ENCODE peak calls at places on chromosomes 1 and 21, in six cellular contexts. One of them, this sample, is unnamed.

GRCh38 chr1:48228156-48228555 is 5.6 kb downstream of the SLC5A9 start:
- DNase-seq in NCI-H1105 treated with DMSO at 0.1 percent for 48 hours: no peak
- DNase-seq in iris pigment epithelial cell: no peak
- DNase-seq in posterior vena cava: no peak
- DNase-seq in neural progenitor cell: peak
- DNase-seq in head of caudate nucleus: no peak
- DNase-seq in this sample: peak

GRCh38 chr1:19476440-19477190 is 8.7 kb downstream of the CAPZB start:
- DNase-seq in NCI-H1105 treated with DMSO at 0.1 percent for 48 hours: no peak
- DNase-seq in iris pigment epithelial cell: peak
- DNase-seq in posterior vena cava: peak
- DNase-seq in neural progenitor cell: no peak
- DNase-seq in head of caudate nucleus: no peak
- DNase-seq in this sample: no peak

GRCh38 chr1:1779691-1780597 is 1.7 kb upstream of the NADK start:
- DNase-seq in NCI-H1105 treated with DMSO at 0.1 percent for 48 hours: no peak
- DNase-seq in iris pigment epithelial cell: peak
- DNase-seq in posterior vena cava: peak
- DNase-seq in neural progenitor cell: peak
- DNase-seq in head of caudate nucleus: peak
- DNase-seq in this sample: peak

GRCh38 chr1:67580671-67581403 is 104.2 kb upstream of the GADD45A start:
- DNase-seq in NCI-H1105 treated with DMSO at 0.1 percent for 48 hours: no peak
- DNase-seq in iris pigment epithelial cell: no peak
- DNase-seq in posterior vena cava: no peak
- DNase-seq in neural progenitor cell: no peak
- DNase-seq in head of caudate nucleus: no peak
- DNase-seq in this sample: no peak

GRCh38 chr1:107626075-107626796 is 338.7 kb downstream of the VAV3 start:
- DNase-seq in NCI-H1105 treated with DMSO at 0.1 percent for 48 hours: no peak
- DNase-seq in iris pigment epithelial cell: no peak
- DNase-seq in posterior vena cava: no peak
- DNase-seq in neural progenitor cell: no peak
- DNase-seq in head of caudate nucleus: no peak
- DNase-seq in this sample: no peak

GRCh38 chr1:51690285-51690961 is 73.5 kb downstream of the OSBPL9 start:
- DNase-seq in NCI-H1105 treated with DMSO at 0.1 percent for 48 hours: no peak
- DNase-seq in iris pigment epithelial cell: peak
- DNase-seq in posterior vena cava: no peak
- DNase-seq in neural progenitor cell: no peak
- DNase-seq in head of caudate nucleus: no peak
- DNase-seq in this sample: no peak

GRCh38 chr1:180680558-180681144 is 48.8 kb downstream of the XPR1 start:
- DNase-seq in NCI-H1105 treated with DMSO at 0.1 percent for 48 hours: no peak
- DNase-seq in iris pigment epithelial cell: peak
- DNase-seq in posterior vena cava: no peak
- DNase-seq in neural progenitor cell: no peak
- DNase-seq in head of caudate nucleus: no peak
- DNase-seq in this sample: no peak

GRCh38 chr1:198220428-198220827 is 63.6 kb downstream of the NEK7 start:
- DNase-seq in NCI-H1105 treated with DMSO at 0.1 percent for 48 hours: no peak
- DNase-seq in iris pigment epithelial cell: peak
- DNase-seq in posterior vena cava: no peak
- DNase-seq in neural progenitor cell: no peak
- DNase-seq in head of caudate nucleus: no peak
- DNase-seq in this sample: no peak

GRCh38 chr1:52970149-52970548 is 43.1 kb downstream of the SCP2 start:
- DNase-seq in NCI-H1105 treated with DMSO at 0.1 percent for 48 hours: peak
- DNase-seq in iris pigment epithelial cell: peak
- DNase-seq in posterior vena cava: no peak
- DNase-seq in neural progenitor cell: peak
- DNase-seq in head of caudate nucleus: no peak
- DNase-seq in this sample: no peak

GRCh38 chr1:215749423-215749822 is 182.3 kb downstream of the KCTD3 start:
- DNase-seq in NCI-H1105 treated with DMSO at 0.1 percent for 48 hours: no peak
- DNase-seq in iris pigment epithelial cell: peak
- DNase-seq in posterior vena cava: no peak
- DNase-seq in neural progenitor cell: no peak
- DNase-seq in head of caudate nucleus: no peak
- DNase-seq in this sample: no peak

GRCh38 chr1:46646844-46647243 is 21.3 kb downstream of the ATPAF1 start:
- DNase-seq in NCI-H1105 treated with DMSO at 0.1 percent for 48 hours: no peak
- DNase-seq in iris pigment epithelial cell: no peak
- DNase-seq in posterior vena cava: no peak
- DNase-seq in neural progenitor cell: no peak
- DNase-seq in head of caudate nucleus: no peak
- DNase-seq in this sample: no peak

GRCh38 chr1:7669559-7670208 is 101.4 kb upstream of the VAMP3 start:
- DNase-seq in NCI-H1105 treated with DMSO at 0.1 percent for 48 hours: peak
- DNase-seq in iris pigment epithelial cell: peak
- DNase-seq in posterior vena cava: no peak
- DNase-seq in neural progenitor cell: peak
- DNase-seq in head of caudate nucleus: peak
- DNase-seq in this sample: peak

GRCh38 chr1:181354865-181355264 is 128.5 kb upstream of the CACNA1E start:
- DNase-seq in NCI-H1105 treated with DMSO at 0.1 percent for 48 hours: no peak
- DNase-seq in iris pigment epithelial cell: no peak
- DNase-seq in posterior vena cava: no peak
- DNase-seq in neural progenitor cell: no peak
- DNase-seq in head of caudate nucleus: no peak
- DNase-seq in this sample: no peak

GRCh38 chr1:34839526-34840305 is 19.8 kb downstream of the SMIM12 start:
- DNase-seq in NCI-H1105 treated with DMSO at 0.1 percent for 48 hours: no peak
- DNase-seq in iris pigment epithelial cell: no peak
- DNase-seq in posterior vena cava: no peak
- DNase-seq in neural progenitor cell: no peak
- DNase-seq in head of caudate nucleus: no peak
- DNase-seq in this sample: no peak

GRCh38 chr1:12434174-12434573 is 183.8 kb downstream of the DHRS3 start:
- DNase-seq in NCI-H1105 treated with DMSO at 0.1 percent for 48 hours: no peak
- DNase-seq in iris pigment epithelial cell: peak
- DNase-seq in posterior vena cava: no peak
- DNase-seq in neural progenitor cell: no peak
- DNase-seq in head of caudate nucleus: peak
- DNase-seq in this sample: no peak

GRCh38 chr21:38352536-38353219 is 95.9 kb downstream of the KCNJ15 start:
- DNase-seq in NCI-H1105 treated with DMSO at 0.1 percent for 48 hours: peak
- DNase-seq in iris pigment epithelial cell: peak
- DNase-seq in posterior vena cava: peak
- DNase-seq in neural progenitor cell: peak
- DNase-seq in head of caudate nucleus: peak
- DNase-seq in this sample: peak

GRCh38 chr1:226510453-226510852 is 38.1 kb upstream of the STUM start:
- DNase-seq in NCI-H1105 treated with DMSO at 0.1 percent for 48 hours: no peak
- DNase-seq in iris pigment epithelial cell: peak
- DNase-seq in posterior vena cava: no peak
- DNase-seq in neural progenitor cell: no peak
- DNase-seq in head of caudate nucleus: no peak
- DNase-seq in this sample: no peak

GRCh38 chr21:23639726-23640125 is 1967.6 kb downstream of the MRPL39 start:
- DNase-seq in NCI-H1105 treated with DMSO at 0.1 percent for 48 hours: no peak
- DNase-seq in iris pigment epithelial cell: peak
- DNase-seq in posterior vena cava: no peak
- DNase-seq in neural progenitor cell: no peak
- DNase-seq in head of caudate nucleus: no peak
- DNase-seq in this sample: no peak

GRCh38 chr1:186680031-186681012 is at the start of gene PTGS2:
- DNase-seq in NCI-H1105 treated with DMSO at 0.1 percent for 48 hours: peak
- DNase-seq in iris pigment epithelial cell: peak
- DNase-seq in posterior vena cava: peak
- DNase-seq in neural progenitor cell: peak
- DNase-seq in head of caudate nucleus: peak
- DNase-seq in this sample: peak

GRCh38 chr1:156601122-156601830 is at the start of gene GPATCH4:
- DNase-seq in NCI-H1105 treated with DMSO at 0.1 percent for 48 hours: peak
- DNase-seq in iris pigment epithelial cell: peak
- DNase-seq in posterior vena cava: peak
- DNase-seq in neural progenitor cell: peak
- DNase-seq in head of caudate nucleus: peak
- DNase-seq in this sample: peak

GRCh38 chr1:36083635-36084501 is at the start of gene TEKT2:
- DNase-seq in NCI-H1105 treated with DMSO at 0.1 percent for 48 hours: peak
- DNase-seq in iris pigment epithelial cell: no peak
- DNase-seq in posterior vena cava: peak
- DNase-seq in neural progenitor cell: peak
- DNase-seq in head of caudate nucleus: peak
- DNase-seq in this sample: no peak

GRCh38 chr1:38783659-38784229 is 75.8 kb downstream of the RRAGC start:
- DNase-seq in NCI-H1105 treated with DMSO at 0.1 percent for 48 hours: peak
- DNase-seq in iris pigment epithelial cell: no peak
- DNase-seq in posterior vena cava: no peak
- DNase-seq in neural progenitor cell: peak
- DNase-seq in head of caudate nucleus: no peak
- DNase-seq in this sample: no peak

GRCh38 chr1:21219674-21220073 is 43.0 kb upstream of the EIF4G3 start:
- DNase-seq in NCI-H1105 treated with DMSO at 0.1 percent for 48 hours: no peak
- DNase-seq in iris pigment epithelial cell: no peak
- DNase-seq in posterior vena cava: no peak
- DNase-seq in neural progenitor cell: no peak
- DNase-seq in head of caudate nucleus: no peak
- DNase-seq in this sample: no peak

GRCh38 chr1:30318413-30318812 is 405.0 kb downstream of the MATN1 start:
- DNase-seq in NCI-H1105 treated with DMSO at 0.1 percent for 48 hours: no peak
- DNase-seq in iris pigment epithelial cell: no peak
- DNase-seq in posterior vena cava: no peak
- DNase-seq in neural progenitor cell: no peak
- DNase-seq in head of caudate nucleus: peak
- DNase-seq in this sample: no peak

GRCh38 chr1:37158113-37158749 is 123.9 kb upstream of the GRIK3 start:
- DNase-seq in NCI-H1105 treated with DMSO at 0.1 percent for 48 hours: no peak
- DNase-seq in iris pigment epithelial cell: no peak
- DNase-seq in posterior vena cava: no peak
- DNase-seq in neural progenitor cell: no peak
- DNase-seq in head of caudate nucleus: peak
- DNase-seq in this sample: peak

GRCh38 chr21:36603221-36603620 is 95.7 kb upstream of the SIM2 start:
- DNase-seq in NCI-H1105 treated with DMSO at 0.1 percent for 48 hours: no peak
- DNase-seq in iris pigment epithelial cell: no peak
- DNase-seq in posterior vena cava: no peak
- DNase-seq in neural progenitor cell: no peak
- DNase-seq in head of caudate nucleus: no peak
- DNase-seq in this sample: no peak

GRCh38 chr1:65254320-65255087 is 54.8 kb upstream of the DNAJC6 start:
- DNase-seq in NCI-H1105 treated with DMSO at 0.1 percent for 48 hours: peak
- DNase-seq in iris pigment epithelial cell: peak
- DNase-seq in posterior vena cava: peak
- DNase-seq in neural progenitor cell: peak
- DNase-seq in head of caudate nucleus: peak
- DNase-seq in this sample: peak

GRCh38 chr1:115447672-115448071 is 109.6 kb upstream of the NGF start:
- DNase-seq in NCI-H1105 treated with DMSO at 0.1 percent for 48 hours: no peak
- DNase-seq in iris pigment epithelial cell: no peak
- DNase-seq in posterior vena cava: no peak
- DNase-seq in neural progenitor cell: no peak
- DNase-seq in head of caudate nucleus: no peak
- DNase-seq in this sample: no peak

GRCh38 chr21:38965910-38966504 is 160.3 kb downstream of the ETS2 start:
- DNase-seq in NCI-H1105 treated with DMSO at 0.1 percent for 48 hours: peak
- DNase-seq in iris pigment epithelial cell: peak
- DNase-seq in posterior vena cava: peak
- DNase-seq in neural progenitor cell: peak
- DNase-seq in head of caudate nucleus: no peak
- DNase-seq in this sample: no peak

GRCh38 chr1:156060937-156061636 is at the start of gene RAB25:
- DNase-seq in NCI-H1105 treated with DMSO at 0.1 percent for 48 hours: peak
- DNase-seq in iris pigment epithelial cell: no peak
- DNase-seq in posterior vena cava: no peak
- DNase-seq in neural progenitor cell: peak
- DNase-seq in head of caudate nucleus: no peak
- DNase-seq in this sample: no peak

GRCh38 chr1:109828756-109829505 is 65.2 kb upstream of the EPS8L3 start:
- DNase-seq in NCI-H1105 treated with DMSO at 0.1 percent for 48 hours: no peak
- DNase-seq in iris pigment epithelial cell: no peak
- DNase-seq in posterior vena cava: no peak
- DNase-seq in neural progenitor cell: no peak
- DNase-seq in head of caudate nucleus: no peak
- DNase-seq in this sample: no peak

GRCh38 chr21:42176864-42177263 is 42.1 kb upstream of the ABCG1 start:
- DNase-seq in NCI-H1105 treated with DMSO at 0.1 percent for 48 hours: no peak
- DNase-seq in iris pigment epithelial cell: no peak
- DNase-seq in posterior vena cava: no peak
- DNase-seq in neural progenitor cell: no peak
- DNase-seq in head of caudate nucleus: no peak
- DNase-seq in this sample: no peak

GRCh38 chr1:15153842-15154479 is 414 bp downstream of the TMEM51 start:
- DNase-seq in NCI-H1105 treated with DMSO at 0.1 percent for 48 hours: peak
- DNase-seq in iris pigment epithelial cell: peak
- DNase-seq in posterior vena cava: peak
- DNase-seq in neural progenitor cell: peak
- DNase-seq in head of caudate nucleus: peak
- DNase-seq in this sample: peak

GRCh38 chr1:165799387-165799786 is 28.0 kb upstream of the UCK2 start:
- DNase-seq in NCI-H1105 treated with DMSO at 0.1 percent for 48 hours: no peak
- DNase-seq in iris pigment epithelial cell: no peak
- DNase-seq in posterior vena cava: no peak
- DNase-seq in neural progenitor cell: no peak
- DNase-seq in head of caudate nucleus: no peak
- DNase-seq in this sample: no peak

GRCh38 chr1:37394574-37395464 is 79.6 kb upstream of the ZC3H12A start:
- DNase-seq in NCI-H1105 treated with DMSO at 0.1 percent for 48 hours: peak
- DNase-seq in iris pigment epithelial cell: no peak
- DNase-seq in posterior vena cava: peak
- DNase-seq in neural progenitor cell: peak
- DNase-seq in head of caudate nucleus: no peak
- DNase-seq in this sample: no peak

GRCh38 chr1:21045351-21045750 is 131.3 kb downstream of the EIF4G3 start:
- DNase-seq in NCI-H1105 treated with DMSO at 0.1 percent for 48 hours: no peak
- DNase-seq in iris pigment epithelial cell: no peak
- DNase-seq in posterior vena cava: no peak
- DNase-seq in neural progenitor cell: no peak
- DNase-seq in head of caudate nucleus: no peak
- DNase-seq in this sample: no peak